ENCODE peak calls at places on chromosomes 1 and 21, in ten cellular contexts. One of them, this sample, is unnamed.

GRCh38 chr1:41023279-41023990 is 1.9 kb upstream of the SLFNL1 start:
- DNase-seq in ecto neural progenitor cell: no peak
- DNase-seq in activated T-helper 1 cell treated with anti-CD3 and anti-CD28 coated beads, Interleukin-2, amount 50 U/mL, for 16 hours: no peak
- DNase-seq in mucosa of gallbladder: no peak
- DNase-seq in HFFc6: peak
- DNase-seq in left ventricle myocardium superior: no peak
- DNase-seq in iPS-NIHi11: no peak
- DNase-seq in fibroblast of lung: peak
- DNase-seq in NCI-H1105: no peak
- DNase-seq in stimulated activated CD4-positive, alpha-beta T cell treated with anti-CD3 and anti-CD28 coated beads, Interleukin-4, amount 100 ng/mL, for 4 hours: no peak
- DNase-seq in this sample: peak

GRCh38 chr1:1431845-1432565 is 3.5 kb upstream of the VWA1 start:
- DNase-seq in ecto neural progenitor cell: peak
- DNase-seq in activated T-helper 1 cell treated with anti-CD3 and anti-CD28 coated beads, Interleukin-2, amount 50 U/mL, for 16 hours: no peak
- DNase-seq in mucosa of gallbladder: no peak
- DNase-seq in HFFc6: no peak
- DNase-seq in left ventricle myocardium superior: peak
- DNase-seq in iPS-NIHi11: peak
- DNase-seq in fibroblast of lung: no peak
- DNase-seq in NCI-H1105: no peak
- DNase-seq in stimulated activated CD4-positive, alpha-beta T cell treated with anti-CD3 and anti-CD28 coated beads, Interleukin-4, amount 100 ng/mL, for 4 hours: no peak
- DNase-seq in this sample: peak

GRCh38 chr1:222995230-222995580 is 147.8 kb downstream of the TLR5 start:
- DNase-seq in ecto neural progenitor cell: no peak
- DNase-seq in activated T-helper 1 cell treated with anti-CD3 and anti-CD28 coated beads, Interleukin-2, amount 50 U/mL, for 16 hours: no peak
- DNase-seq in mucosa of gallbladder: no peak
- DNase-seq in HFFc6: no peak
- DNase-seq in left ventricle myocardium superior: no peak
- DNase-seq in iPS-NIHi11: no peak
- DNase-seq in fibroblast of lung: no peak
- DNase-seq in NCI-H1105: no peak
- DNase-seq in stimulated activated CD4-positive, alpha-beta T cell treated with anti-CD3 and anti-CD28 coated beads, Interleukin-4, amount 100 ng/mL, for 4 hours: no peak
- DNase-seq in this sample: peak

GRCh38 chr1:243596441-243597183 is 253.4 kb downstream of the AKT3 start:
- DNase-seq in ecto neural progenitor cell: no peak
- DNase-seq in activated T-helper 1 cell treated with anti-CD3 and anti-CD28 coated beads, Interleukin-2, amount 50 U/mL, for 16 hours: no peak
- DNase-seq in mucosa of gallbladder: no peak
- DNase-seq in HFFc6: peak
- DNase-seq in left ventricle myocardium superior: no peak
- DNase-seq in iPS-NIHi11: no peak
- DNase-seq in fibroblast of lung: peak
- DNase-seq in NCI-H1105: no peak
- DNase-seq in stimulated activated CD4-positive, alpha-beta T cell treated with anti-CD3 and anti-CD28 coated beads, Interleukin-4, amount 100 ng/mL, for 4 hours: peak
- DNase-seq in this sample: no peak

GRCh38 chr1:117067528-117068370 is 7.6 kb downstream of the TTF2 start:
- DNase-seq in ecto neural progenitor cell: peak
- DNase-seq in activated T-helper 1 cell treated with anti-CD3 and anti-CD28 coated beads, Interleukin-2, amount 50 U/mL, for 16 hours: no peak
- DNase-seq in mucosa of gallbladder: peak
- DNase-seq in HFFc6: peak
- DNase-seq in left ventricle myocardium superior: peak
- DNase-seq in iPS-NIHi11: peak
- DNase-seq in fibroblast of lung: peak
- DNase-seq in NCI-H1105: peak
- DNase-seq in stimulated activated CD4-positive, alpha-beta T cell treated with anti-CD3 and anti-CD28 coated beads, Interleukin-4, amount 100 ng/mL, for 4 hours: peak
- DNase-seq in this sample: peak

GRCh38 chr1:164635074-164635783 is 76.2 kb downstream of the PBX1 start:
- DNase-seq in ecto neural progenitor cell: no peak
- DNase-seq in activated T-helper 1 cell treated with anti-CD3 and anti-CD28 coated beads, Interleukin-2, amount 50 U/mL, for 16 hours: no peak
- DNase-seq in mucosa of gallbladder: no peak
- DNase-seq in HFFc6: no peak
- DNase-seq in left ventricle myocardium superior: no peak
- DNase-seq in iPS-NIHi11: peak
- DNase-seq in fibroblast of lung: no peak
- DNase-seq in NCI-H1105: no peak
- DNase-seq in stimulated activated CD4-positive, alpha-beta T cell treated with anti-CD3 and anti-CD28 coated beads, Interleukin-4, amount 100 ng/mL, for 4 hours: no peak
- DNase-seq in this sample: peak

GRCh38 chr1:232973652-232974611 is 23.5 kb downstream of the NTPCR start:
- DNase-seq in ecto neural progenitor cell: no peak
- DNase-seq in activated T-helper 1 cell treated with anti-CD3 and anti-CD28 coated beads, Interleukin-2, amount 50 U/mL, for 16 hours: no peak
- DNase-seq in mucosa of gallbladder: no peak
- DNase-seq in HFFc6: no peak
- DNase-seq in left ventricle myocardium superior: no peak
- DNase-seq in iPS-NIHi11: no peak
- DNase-seq in fibroblast of lung: no peak
- DNase-seq in NCI-H1105: no peak
- DNase-seq in stimulated activated CD4-positive, alpha-beta T cell treated with anti-CD3 and anti-CD28 coated beads, Interleukin-4, amount 100 ng/mL, for 4 hours: no peak
- DNase-seq in this sample: no peak

GRCh38 chr1:241114699-241115233 is 242.2 kb downstream of the RGS7 start:
- DNase-seq in ecto neural progenitor cell: no peak
- DNase-seq in activated T-helper 1 cell treated with anti-CD3 and anti-CD28 coated beads, Interleukin-2, amount 50 U/mL, for 16 hours: no peak
- DNase-seq in mucosa of gallbladder: no peak
- DNase-seq in HFFc6: no peak
- DNase-seq in left ventricle myocardium superior: no peak
- DNase-seq in iPS-NIHi11: no peak
- DNase-seq in fibroblast of lung: no peak
- DNase-seq in NCI-H1105: no peak
- DNase-seq in stimulated activated CD4-positive, alpha-beta T cell treated with anti-CD3 and anti-CD28 coated beads, Interleukin-4, amount 100 ng/mL, for 4 hours: no peak
- DNase-seq in this sample: peak

GRCh38 chr21:45992311-45993209 is 11.0 kb downstream of the COL6A1 start:
- DNase-seq in ecto neural progenitor cell: no peak
- DNase-seq in activated T-helper 1 cell treated with anti-CD3 and anti-CD28 coated beads, Interleukin-2, amount 50 U/mL, for 16 hours: no peak
- DNase-seq in mucosa of gallbladder: no peak
- DNase-seq in HFFc6: no peak
- DNase-seq in left ventricle myocardium superior: peak
- DNase-seq in iPS-NIHi11: peak
- DNase-seq in fibroblast of lung: no peak
- DNase-seq in NCI-H1105: no peak
- DNase-seq in stimulated activated CD4-positive, alpha-beta T cell treated with anti-CD3 and anti-CD28 coated beads, Interleukin-4, amount 100 ng/mL, for 4 hours: no peak
- DNase-seq in this sample: no peak

GRCh38 chr1:116372651-116373444 is at the start of gene ATP1A1:
- DNase-seq in ecto neural progenitor cell: peak
- DNase-seq in activated T-helper 1 cell treated with anti-CD3 and anti-CD28 coated beads, Interleukin-2, amount 50 U/mL, for 16 hours: peak
- DNase-seq in mucosa of gallbladder: peak
- DNase-seq in HFFc6: peak
- DNase-seq in left ventricle myocardium superior: peak
- DNase-seq in iPS-NIHi11: peak
- DNase-seq in fibroblast of lung: peak
- DNase-seq in NCI-H1105: peak
- DNase-seq in stimulated activated CD4-positive, alpha-beta T cell treated with anti-CD3 and anti-CD28 coated beads, Interleukin-4, amount 100 ng/mL, for 4 hours: peak
- DNase-seq in this sample: peak